ENCODE peak calls at places on chromosome 6, in six cellular contexts. V, S, D, Z, N and M are unnamed samples.

GRCh38 chr6:25277857-25278256 is 1.3 kb upstream of the CARMIL1 start:
- DNase-seq in V (no peak), S (no peak), D (no peak), Z (no peak), N (no peak), M (no peak)

GRCh38 chr6:128929869-128930268 is 46.9 kb downstream of the LAMA2 start:
- DNase-seq in V (no peak), S (no peak), D (no peak), Z (no peak), N (no peak), M (no peak)

GRCh38 chr6:138654715-138655634 is 118.6 kb upstream of the CCDC28A start:
- DNase-seq in V (no peak), S (peak; percentile 30), D (no peak), Z (no peak), N (no peak), M (peak; percentile 79)

GRCh38 chr6:169789146-169789943 is 37.9 kb downstream of the ERMARD start:
- DNase-seq in V (no peak), S (peak; percentile 17), D (no peak), Z (no peak), N (peak; percentile 66), M (no peak)

GRCh38 chr6:67811239-67812037 is 823.6 kb upstream of the ADGRB3 start:
- DNase-seq in V (no peak), S (no peak), D (no peak), Z (no peak), N (no peak), M (peak; percentile 27)

GRCh38 chr6:150881911-150882481 is 16.5 kb downstream of the MTHFD1L start:
- DNase-seq in V (no peak), S (no peak), D (peak; percentile 40), Z (no peak), N (peak; percentile 86), M (peak; percentile 72)

GRCh38 chr6:38261626-38262025 is 378.1 kb downstream of the BTBD9 start:
- DNase-seq in V (no peak), S (no peak), D (no peak), Z (no peak), N (no peak), M (peak; percentile 14)

GRCh38 chr6:53238311-53238710 is 89.7 kb upstream of the GCM1 start:
- DNase-seq in V (no peak), S (no peak), D (no peak), Z (no peak), N (no peak), M (no peak)

GRCh38 chr6:168928012-168928411 is 325.6 kb downstream of the THBS2 start:
- DNase-seq in V (no peak), S (no peak), D (no peak), Z (no peak), N (peak; percentile 34), M (no peak)

GRCh38 chr6:31922942-31923341 is 4.6 kb upstream of the C2 start:
- DNase-seq in V (no peak), S (peak; percentile 44), D (no peak), Z (no peak), N (no peak), M (peak; percentile 40)

GRCh38 chr6:49541210-49541724 is 9.2 kb upstream of the C6orf141 start:
- DNase-seq in V (no peak), S (no peak), D (no peak), Z (no peak), N (no peak), M (peak; percentile 88)